ENCODE peak calls at places on chromosomes 3 and 15, in seven cellular contexts. N, X, E, G, L, W and D are unnamed samples.

GRCh38 chr15:52002351-52002750 is 16.7 kb upstream of the MAPK6 start:
- DNase-seq in X (no peak), W (no peak), N (no peak), G (no peak), L (no peak), E (no peak), D (no peak)

GRCh38 chr3:184491867-184492615 is 69.5 kb upstream of the EPHB3 start:
- DNase-seq in X (no peak), W (no peak), E (no peak), G (no peak), N (no peak), L (no peak), D (no peak)

GRCh38 chr3:101675709-101676218 is 1.2 kb downstream of the ZBTB11 start:
- DNase-seq in W (no peak), L (no peak), X (peak), E (no peak), G (no peak), N (no peak), D (no peak)

GRCh38 chr3:52742418-52743041 is 28.2 kb downstream of the NEK4 start:
- DNase-seq in N (peak), X (no peak), G (no peak), W (peak), E (peak), L (no peak), D (peak)

GRCh38 chr3:144879701-144880100 is 908.1 kb downstream of the DIPK2A start:
- DNase-seq in G (no peak), W (no peak), L (no peak), X (no peak), N (no peak), E (no peak), D (no peak)

GRCh38 chr3:17149076-17149475 is 264.3 kb downstream of the PLCL2 start:
- DNase-seq in E (no peak), W (no peak), X (no peak), N (no peak), G (no peak), L (no peak), D (no peak)

GRCh38 chr15:42490246-42490742 is 647 bp downstream of the ZNF106 start:
- DNase-seq in X (no peak), N (no peak), E (no peak), G (no peak), W (no peak), L (no peak), D (peak)

GRCh38 chr15:44034933-44035624 is 160.0 kb downstream of the FRMD5 start:
- DNase-seq in W (no peak), X (no peak), E (peak), N (peak), L (no peak), G (no peak), D (peak)

GRCh38 chr15:59999064-59999377 is 5.1 kb upstream of the FOXB1 start:
- DNase-seq in X (no peak), E (no peak), N (no peak), W (no peak), L (no peak), G (no peak), D (no peak)

GRCh38 chr3:126917232-126917804 is 65.6 kb upstream of the PLXNA1 start:
- DNase-seq in G (no peak), N (no peak), X (no peak), L (no peak), W (no peak), E (no peak), D (no peak)

GRCh38 chr3:161415506-161416231 is 44.4 kb upstream of the SPTSSB start:
- DNase-seq in N (no peak), G (peak), E (peak), L (no peak), X (no peak), W (no peak), D (peak)

GRCh38 chr15:68730491-68731317 is 90.0 kb downstream of the ANP32A start:
- DNase-seq in X (peak), G (peak), L (peak), E (peak), N (peak), W (no peak), D (peak)

GRCh38 chr3:49124991-49125670 is 4.5 kb upstream of the USP19 start:
- DNase-seq in X (no peak), W (no peak), G (no peak), E (no peak), N (peak), L (no peak), D (no peak)

GRCh38 chr3:55435446-55435845 is 51.7 kb downstream of the WNT5A start:
- DNase-seq in G (no peak), E (no peak), X (no peak), W (no peak), N (no peak), L (no peak), D (no peak)

GRCh38 chr3:134360046-134360445 is 14.2 kb downstream of the AMOTL2 start:
- DNase-seq in W (no peak), G (no peak), X (no peak), E (peak), N (no peak), L (no peak), D (no peak)

GRCh38 chr3:58068126-58068809 is 60.0 kb downstream of the FLNB start:
- DNase-seq in N (peak), W (no peak), E (no peak), L (no peak), G (no peak), X (no peak), D (no peak)

GRCh38 chr15:85298941-85299340 is 81.5 kb upstream of the AKAP13 start:
- DNase-seq in X (no peak), W (no peak), E (no peak), N (no peak), L (no peak), G (no peak), D (no peak)

GRCh38 chr3:156674911-156675743 is 737 bp downstream of the TIPARP start:
- DNase-seq in X (peak), W (peak), N (peak), G (no peak), E (peak), L (peak), D (peak)

GRCh38 chr3:116453676-116454346 is 8.5 kb upstream of the LSAMP start:
- DNase-seq in L (no peak), X (no peak), E (no peak), G (no peak), N (peak), W (no peak), D (peak)

GRCh38 chr3:117537949-117538348 is 828.4 kb downstream of the TUSC7 start:
- DNase-seq in X (no peak), N (no peak), L (no peak), W (no peak), E (no peak), G (no peak), D (no peak)

GRCh38 chr15:71971905-71972304 is 146.0 kb downstream of the MYO9A start:
- DNase-seq in N (no peak), W (no peak), X (no peak), L (no peak), E (no peak), G (no peak), D (no peak)

GRCh38 chr15:25737218-25737643 is 125.9 kb downstream of the ATP10A start:
- DNase-seq in L (no peak), N (no peak), X (no peak), G (no peak), W (no peak), E (no peak), D (no peak)

GRCh38 chr3:101676219-101676764 is 640 bp downstream of the ZBTB11 start:
- DNase-seq in E (peak), N (peak), W (no peak), G (peak), X (peak), L (no peak), D (peak)

GRCh38 chr3:130906374-130906995 is 12.6 kb downstream of the ATP2C1 start:
- DNase-seq in G (no peak), L (no peak), E (peak), N (no peak), W (no peak), X (no peak), D (no peak)

GRCh38 chr15:50685976-50686467 is 575 bp downstream of the TRPM7 start:
- DNase-seq in W (peak), G (no peak), N (peak), L (peak), E (peak), X (peak), D (peak)

GRCh38 chr15:22227411-22227810 is 147.1 kb downstream of the OR4M2 start:
- DNase-seq in X (no peak), L (no peak), W (no peak), E (no peak), N (no peak), G (no peak), D (no peak)

GRCh38 chr15:64092864-64093626 is 593 bp downstream of the CIAO2A start:
- DNase-seq in X (peak), L (peak), N (peak), E (peak), G (no peak), W (no peak), D (peak)

GRCh38 chr3:126418661-126419131 is 24.0 kb downstream of the CFAP100 start:
- DNase-seq in G (no peak), N (no peak), X (no peak), E (no peak), W (no peak), L (no peak), D (no peak)

GRCh38 chr3:131341761-131342160 is 39.8 kb upstream of the NUDT16 start:
- DNase-seq in X (no peak), G (no peak), N (no peak), E (no peak), W (no peak), L (no peak), D (no peak)

GRCh38 chr15:30859091-30859874 is 44.4 kb upstream of the FAN1 start:
- DNase-seq in E (peak), X (peak), N (no peak), W (no peak), L (no peak), G (no peak), D (peak)

GRCh38 chr15:36954486-36954885 is 145.9 kb downstream of the MEIS2 start:
- DNase-seq in L (no peak), E (peak), W (no peak), X (no peak), G (no peak), N (no peak), D (no peak)

GRCh38 chr15:68057758-68058157 is 3.6 kb downstream of the PIAS1 start:
- DNase-seq in L (no peak), E (no peak), W (no peak), G (no peak), X (no peak), N (no peak), D (no peak)

GRCh38 chr15:68352401-68353062 is 75.0 kb downstream of the FEM1B start:
- DNase-seq in X (no peak), E (peak), G (peak), N (no peak), L (no peak), W (peak), D (peak)

GRCh38 chr3:52195823-52196331 is 2.1 kb upstream of the ALAS1 start:
- DNase-seq in E (peak), W (no peak), G (peak), L (no peak), N (no peak), X (no peak), D (peak)

GRCh38 chr15:70261083-70261482 is 163.4 kb upstream of the TLE3 start:
- DNase-seq in X (no peak), G (no peak), N (no peak), E (no peak), W (no peak), L (no peak), D (no peak)